ENCODE peak calls at places on chromosome 16, in four cellular contexts. D, F, H and R are unnamed samples.

GRCh38 chr16:6356881-6357280 is 975.8 kb upstream of the RBFOX1 start:
- DNase-seq in H (no peak), D (no peak), F (no peak), R (no peak)

GRCh38 chr16:86298166-86299131 is 211.9 kb upstream of the FOXF1 start:
- DNase-seq in H (no peak), D (no peak), F (no peak), R (no peak)

GRCh38 chr16:70590722-70591438 is 55.5 kb upstream of the IL34 start:
- DNase-seq in D (no peak), H (no peak), F (no peak), R (no peak)

GRCh38 chr16:27444470-27444869 is 42.5 kb downstream of the IL21R start:
- DNase-seq in F (no peak), H (no peak), D (no peak), R (no peak)

GRCh38 chr16:47987136-47987535 is 168.7 kb downstream of the ABCC12 start:
- DNase-seq in D (no peak), H (no peak), F (no peak), R (no peak)

GRCh38 chr16:85689950-85690320 is 1.2 kb upstream of the GINS2 start:
- DNase-seq in F (no peak), D (no peak), H (no peak), R (no peak)

GRCh38 chr16:4723071-4723767 is 10.9 kb downstream of the ANKS3 start:
- DNase-seq in H (no peak), F (no peak), D (no peak), R (no peak)

GRCh38 chr16:19393226-19394074 is 24.2 kb upstream of the TMC5 start:
- DNase-seq in F (no peak), D (peak; percentile 76), H (no peak), R (peak; percentile 90)

GRCh38 chr16:21727344-21727743 is 63.6 kb downstream of the OTOA start:
- DNase-seq in F (no peak), H (no peak), D (no peak), R (no peak)

GRCh38 chr16:31354394-31355291 is at the start of gene ITGAX:
- DNase-seq in D (peak; percentile 77), H (no peak), F (no peak), R (peak; percentile 35)

GRCh38 chr16:22217890-22218730 is 12.0 kb downstream of the EEF2K start:
- DNase-seq in D (peak; percentile 71), H (no peak), F (no peak), R (peak; percentile 45)

GRCh38 chr16:86975445-86975844 is 341.7 kb downstream of the C16orf95 start:
- DNase-seq in F (peak; percentile 68), H (no peak), D (peak; percentile 47), R (peak; percentile 78)

GRCh38 chr16:85995591-85996461 is 96.9 kb downstream of the IRF8 start:
- DNase-seq in D (no peak), H (no peak), F (no peak), R (no peak)

GRCh38 chr16:74449470-74449869 is 28.2 kb upstream of the CLEC18B start:
- DNase-seq in D (no peak), F (no peak), H (no peak), R (peak; percentile 35)

GRCh38 chr16:74455213-74455612 is 33.9 kb upstream of the CLEC18B start:
- DNase-seq in F (no peak), H (peak; percentile 27), D (no peak), R (no peak)

GRCh38 chr16:74450236-74450635 is 29.0 kb upstream of the CLEC18B start:
- DNase-seq in H (no peak), D (no peak), F (no peak), R (no peak)

GRCh38 chr16:74450967-74451760 is 29.9 kb upstream of the CLEC18B start:
- DNase-seq in H (no peak), F (no peak), D (no peak), R (no peak)

DNA sequence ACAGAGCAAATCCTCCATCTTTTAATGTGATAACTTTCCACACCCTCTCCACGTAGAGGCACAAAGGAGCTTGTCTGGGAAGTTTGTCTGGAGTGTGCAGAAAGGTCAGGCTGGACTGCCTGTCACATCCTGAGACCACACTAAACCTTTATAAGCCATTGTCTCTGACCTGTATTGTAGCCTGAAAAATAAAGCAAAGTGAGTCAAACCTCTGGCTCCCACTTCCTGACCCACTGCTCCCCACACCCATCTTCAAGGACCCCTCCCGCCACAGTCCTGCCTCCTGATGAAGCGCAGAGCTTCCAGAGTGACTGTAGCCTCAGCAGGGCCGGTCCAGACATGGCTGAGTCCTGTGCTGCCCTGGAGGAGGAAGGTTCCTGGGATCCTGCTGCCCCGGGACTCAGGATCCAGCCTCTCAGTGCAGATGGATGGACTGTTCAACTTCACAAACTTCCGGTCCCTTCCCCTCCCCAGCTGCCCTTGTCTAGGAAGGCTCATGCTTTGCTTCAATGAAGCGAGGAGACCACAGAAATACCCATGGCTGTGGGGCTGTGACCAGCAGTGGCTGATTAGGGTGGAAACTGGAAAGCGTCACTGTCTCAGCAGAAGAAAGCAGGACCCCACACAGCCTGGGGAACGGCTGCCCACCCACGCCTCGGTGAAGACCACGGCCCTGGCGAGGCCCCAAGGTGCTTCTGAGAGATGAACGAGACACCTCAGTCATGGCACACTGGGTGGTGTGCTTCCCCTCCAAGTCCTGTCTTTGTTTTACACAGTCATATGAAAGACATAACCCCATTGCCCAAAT is 30.9 kb upstream of the CLEC18B start:
- DNase-seq in D (no peak), H (no peak), F (no peak), R (no peak)
- TF ChIP-seq RNF2 in D (no peak), H (no peak), F (no peak), R (no peak)

DNA sequence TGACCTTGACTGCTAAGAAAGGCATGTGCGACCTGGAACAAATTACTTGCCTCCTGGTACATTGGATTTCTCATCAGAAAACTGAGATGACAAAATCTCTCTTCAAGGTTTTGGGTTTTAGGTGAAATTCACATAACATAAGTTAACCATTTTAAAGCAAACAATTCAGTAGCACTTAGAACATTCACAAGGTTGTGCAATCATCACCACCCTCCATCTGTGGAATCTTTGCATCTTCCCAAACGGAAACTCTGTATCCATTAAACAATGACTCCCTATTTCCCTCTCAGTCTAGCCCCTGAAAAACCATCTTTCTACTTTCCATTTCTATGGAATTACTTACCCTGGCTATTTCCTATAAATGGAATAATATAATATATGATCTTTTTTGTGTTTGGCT is 42.2 kb upstream of the BRD7 start:
- DNase-seq in H (no peak), D (no peak), F (no peak), R (no peak)
- TF ChIP-seq KDM1A in H (no peak), D (no peak), F (no peak), R (no peak)

GRCh38 chr16:77295896-77296295 is 96.7 kb downstream of the SYCE1L start:
- DNase-seq in F (no peak), D (no peak), H (no peak), R (no peak)

GRCh38 chr16:77297996-77298637 is 98.9 kb downstream of the SYCE1L start:
- DNase-seq in D (no peak), H (no peak), F (no peak), R (no peak)

GRCh38 chr16:77299395-77299794 is 100.2 kb downstream of the SYCE1L start:
- DNase-seq in H (no peak), F (no peak), D (no peak), R (no peak)

GRCh38 chr16:77300232-77300631 is 101.0 kb downstream of the SYCE1L start:
- DNase-seq in D (no peak), H (no peak), F (no peak), R (no peak)

DNA sequence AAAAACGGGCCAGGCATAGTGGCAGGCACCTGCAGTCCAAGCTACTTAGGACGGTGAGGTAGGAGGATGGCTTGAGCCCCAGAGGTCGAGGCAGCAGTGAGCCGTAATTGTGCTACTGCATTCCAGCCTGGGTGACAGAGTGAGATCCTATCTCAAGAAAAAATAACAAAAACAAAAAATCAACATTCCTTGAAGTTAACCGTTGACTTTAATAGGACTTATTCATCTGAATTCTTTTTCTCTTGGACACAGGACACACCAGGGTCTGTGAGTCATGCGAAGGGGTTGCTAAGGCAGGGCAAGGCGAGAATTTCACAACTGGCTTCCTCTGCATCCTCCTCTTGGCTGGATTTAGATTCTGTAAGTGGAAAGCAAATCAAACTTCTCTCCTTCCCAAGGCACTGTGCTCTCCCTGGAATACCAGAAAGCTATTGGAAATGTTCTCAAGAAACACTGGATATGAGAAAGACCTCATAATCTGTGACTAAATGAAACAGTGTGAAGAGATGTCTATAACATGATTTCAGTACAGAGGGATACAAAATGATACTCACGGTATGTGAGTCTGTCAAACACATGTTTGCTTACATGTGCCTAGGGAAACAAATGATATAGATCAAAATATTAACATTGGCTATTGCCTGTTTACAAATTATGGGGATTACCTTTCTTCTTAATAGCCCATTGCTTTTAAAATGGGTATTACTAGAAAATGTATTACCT is 99.6 kb downstream of the SYCE1L start:
- DNase-seq in H (no peak), F (no peak), D (no peak), R (peak; percentile 52)
- TF ChIP-seq RNF2 in H (no peak), F (no peak), D (no peak), R (no peak)

GRCh38 chr16:12509121-12509520 is 294.6 kb downstream of the CPPED1 start:
- DNase-seq in H (no peak), F (no peak), D (no peak), R (no peak)

GRCh38 chr16:12511708-12512107 is 292.0 kb downstream of the CPPED1 start:
- DNase-seq in F (no peak), D (no peak), H (no peak), R (no peak)

GRCh38 chr16:12513057-12513790 is 290.5 kb downstream of the CPPED1 start:
- DNase-seq in D (no peak), F (no peak), H (no peak), R (no peak)

GRCh38 chr16:12513791-12514175 is 289.9 kb downstream of the CPPED1 start:
- DNase-seq in D (no peak), F (no peak), H (no peak), R (no peak)

GRCh38 chr16:12511308-12511707 is 292.4 kb downstream of the CPPED1 start:
- DNase-seq in F (no peak), D (no peak), H (no peak), R (no peak)
- TF ChIP-seq KDM1A in F (no peak), D (no peak), H (no peak), R (no peak)